ENCODE peak calls at places on chromosomes 6 and 20, in eight cellular contexts. R is fibroblast of lung; E is CD8-positive, alpha-beta T cell; D is mucosa of descending colon; Z is heart right ventricle; M is right atrium auricular region; K is left ventricle myocardium inferior; F is body of pancreas. H is an unnamed sample.

GRCh38 chr6:32271427-32271826 is 47.6 kb upstream of the NOTCH4 start:
- DNase-seq in R (no peak), Z (no peak), D (no peak), E (no peak), M (no peak), K (no peak), F (no peak), H (no peak)

GRCh38 chr6:6315660-6316059 is 4.8 kb downstream of the F13A1 start:
- DNase-seq in Z (no peak), K (peak; percentile 31), F (peak; percentile 45), D (no peak), E (peak; percentile 14), M (no peak), R (peak; percentile 25), H (no peak)

GRCh38 chr20:41905186-41905585 is 287.0 kb upstream of the CHD6 start:
- DNase-seq in D (no peak), E (no peak), R (no peak), Z (no peak), F (no peak), M (no peak), K (no peak), H (no peak)

GRCh38 chr6:136568129-136568528 is 17.9 kb upstream of the MAP7 start:
- DNase-seq in Z (no peak), F (no peak), E (no peak), M (no peak), D (no peak), K (no peak), R (no peak), H (no peak)

GRCh38 chr6:16446241-16446640 is 207.9 kb downstream of the GMPR start:
- DNase-seq in E (no peak), M (no peak), F (no peak), D (no peak), K (no peak), R (no peak), Z (no peak), H (no peak)

GRCh38 chr20:45448250-45448649 is 21.3 kb upstream of the WFDC2 start:
- DNase-seq in Z (no peak), E (no peak), F (no peak), D (no peak), M (no peak), R (no peak), K (no peak), H (no peak)

GRCh38 chr6:11380969-11381744 is 148.7 kb upstream of the NEDD9 start:
- DNase-seq in D (no peak), E (no peak), F (no peak), R (peak; percentile 52), K (no peak), Z (no peak), M (no peak), H (no peak)

GRCh38 chr6:7841781-7842468 is 68.7 kb downstream of the TXNDC5 start:
- DNase-seq in Z (no peak), E (no peak), M (no peak), R (no peak), D (no peak), K (no peak), F (no peak), H (no peak)

GRCh38 chr6:89368107-89368506 is 15.6 kb upstream of the UBE2J1 start:
- DNase-seq in R (peak; percentile 30), K (peak; percentile 57), M (no peak), F (peak; percentile 69), Z (peak; percentile 39), E (peak; percentile 64), D (peak; percentile 57), H (peak; percentile 53)

GRCh38 chr6:26743157-26743821 is 83.7 kb upstream of the ZNF322 start:
- DNase-seq in F (no peak), Z (no peak), E (no peak), D (no peak), K (no peak), R (peak; percentile 85), M (no peak), H (no peak)

GRCh38 chr6:170080828-170081368 is 210.0 kb downstream of the DLL1 start:
- DNase-seq in D (no peak), F (peak; percentile 12), Z (no peak), K (peak; percentile 12), E (no peak), R (no peak), M (no peak), H (peak; percentile 38)

GRCh38 chr6:143664171-143664570 is 13.6 kb upstream of the PHACTR2 start:
- DNase-seq in F (no peak), R (no peak), D (no peak), K (no peak), M (no peak), E (no peak), Z (no peak), H (no peak)

GRCh38 chr6:145886228-145886956 is 71.8 kb upstream of the FBXO30 start:
- DNase-seq in F (no peak), D (no peak), R (peak; percentile 75), Z (no peak), M (no peak), K (no peak), E (no peak), H (no peak)

GRCh38 chr6:116764961-116765841 is at the start of gene FAM162B:
- DNase-seq in D (peak; percentile 27), R (peak; percentile 31), Z (peak; percentile 79), K (peak; percentile 81), M (no peak), F (no peak), E (no peak), H (peak; percentile 45)

GRCh38 chr20:10313215-10313614 is 94.6 kb downstream of the SNAP25 start:
- DNase-seq in F (no peak), K (no peak), R (peak; percentile 50), D (no peak), M (no peak), Z (no peak), E (no peak), H (no peak)

DNA sequence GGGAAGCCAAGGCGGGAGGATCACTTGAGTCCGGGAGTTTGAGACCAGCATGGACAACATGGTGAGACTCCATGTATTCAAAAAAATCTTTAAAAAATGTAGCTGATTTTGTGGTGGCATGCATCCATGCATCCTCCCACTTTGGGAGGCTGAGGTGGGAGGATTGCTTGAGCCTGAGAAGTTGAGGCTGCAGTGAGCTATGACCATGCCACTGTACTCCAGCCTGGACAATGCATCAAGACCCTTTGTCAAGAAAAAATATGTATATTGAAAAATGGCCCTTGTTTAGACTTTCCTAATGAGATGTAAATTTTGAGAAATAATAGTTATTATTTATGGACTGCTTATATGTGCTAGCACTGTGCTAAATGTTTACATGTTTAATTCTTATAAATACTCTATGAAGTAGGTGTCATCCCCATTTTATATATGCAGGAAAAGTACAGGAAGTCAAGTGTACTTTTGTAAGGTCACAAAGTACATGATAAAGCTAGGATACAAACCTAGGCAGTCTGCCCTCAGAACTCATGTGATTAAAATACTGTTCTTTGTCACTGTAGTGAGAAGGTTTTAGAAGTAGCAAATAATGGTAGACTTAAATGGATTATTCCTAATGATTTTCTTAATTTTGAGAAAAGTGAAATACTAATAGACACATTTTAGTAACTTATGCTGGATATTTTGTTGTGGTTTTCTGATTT is 58.8 kb downstream of the ITCH start:
- DNase-seq in K (no peak), Z (no peak), F (no peak), D (no peak), M (no peak), R (no peak), E (no peak), H (no peak)
- H3K36me3 ChIP-seq in K (peaks cover 56% of the 10 kb centered on the region), Z (peaks cover 98% of the 10 kb centered on the region), F (peaks cover 1% of the 10 kb centered on the region), D (peaks cover 5% of the 10 kb centered on the region), M (peaks cover 12% of the 10 kb centered on the region), R (peaks cover 5% of the 10 kb centered on the region), E (peaks cover 19% of the 10 kb centered on the region), H (peaks cover 94% of the 10 kb centered on the region)

GRCh38 chr6:87066449-87067288 is 28.2 kb downstream of the CGA start:
- DNase-seq in M (no peak), F (peak; percentile 48), K (no peak), Z (no peak), E (no peak), D (no peak), R (peak; percentile 60), H (no peak)
- TF ChIP-seq CTCF in M (peak; percentile 64), F (peak; percentile 84), K (peak; percentile 55), Z (no peak), E (peak; percentile 46), D (no peak), R (peak; percentile 74), H (peak; percentile 41)

GRCh38 chr6:142336787-142337186 is 35.0 kb downstream of the ADGRG6 start:
- DNase-seq in K (no peak), E (no peak), F (no peak), M (no peak), R (no peak), Z (no peak), D (no peak), H (no peak)
- H3K4me1 ChIP-seq in K (no peaks in the 10 kb centered on the region), E (peaks cover 2% of the 10 kb centered on the region), F (no peaks in the 10 kb centered on the region), M (no peaks in the 10 kb centered on the region), R (no peaks in the 10 kb centered on the region), Z (no peaks in the 10 kb centered on the region), D (no peaks in the 10 kb centered on the region), H (no peaks in the 10 kb centered on the region)

GRCh38 chr6:28478518-28478917 is 35.2 kb upstream of the ZSCAN23 start:
- DNase-seq in M (no peak), K (no peak), Z (no peak), E (no peak), F (no peak), R (no peak), D (no peak), H (no peak)

GRCh38 chr6:28480253-28480932 is 35.2 kb downstream of the GPX6 start:
- DNase-seq in D (no peak), R (no peak), K (no peak), F (no peak), Z (no peak), M (no peak), E (no peak), H (no peak)

DNA sequence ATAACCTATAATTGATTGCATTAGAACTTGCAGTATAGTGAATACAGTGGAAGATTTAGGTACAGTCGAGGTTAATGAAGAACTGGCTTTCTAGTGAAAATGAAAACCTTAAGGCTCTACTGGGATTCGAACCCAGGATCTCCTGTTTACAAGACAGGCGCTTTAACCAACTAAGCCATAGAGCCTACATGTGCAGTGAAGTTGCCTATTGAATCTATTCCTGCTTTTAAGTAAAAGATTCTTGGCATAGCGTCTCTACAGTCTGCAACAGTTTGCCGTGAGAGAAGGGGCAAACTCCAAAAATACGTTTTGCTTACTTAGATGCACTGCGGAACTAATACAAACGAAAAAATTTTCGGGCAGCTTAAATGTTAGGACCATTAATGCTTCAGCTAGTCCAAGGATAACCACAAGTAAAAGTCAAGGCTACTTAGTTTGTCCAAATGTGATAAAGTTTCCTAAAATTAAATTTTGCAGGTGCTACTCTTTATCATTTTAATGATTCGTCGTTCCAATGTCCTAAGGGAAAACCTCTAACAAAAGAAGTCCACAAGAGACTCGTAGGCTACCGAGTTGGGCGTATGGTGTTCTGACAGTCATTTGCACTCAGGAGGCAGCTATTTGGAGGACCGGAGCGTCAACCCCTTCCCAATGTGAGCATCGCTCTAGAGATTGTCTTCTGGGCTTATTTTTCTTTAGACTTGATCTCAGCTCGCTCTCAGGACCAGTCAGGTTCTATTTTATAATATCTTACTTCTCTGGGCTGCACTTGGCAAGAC is 31.3 kb upstream of the ZSCAN23 start:
- DNase-seq in F (no peak), M (no peak), Z (no peak), R (peak; percentile 82), D (no peak), E (no peak), K (no peak), H (no peak)
- H3K36me3 ChIP-seq in F (no peaks in the 10 kb centered on the region), M (no peaks in the 10 kb centered on the region), Z (no peaks in the 10 kb centered on the region), R (no peaks in the 10 kb centered on the region), D (no peaks in the 10 kb centered on the region), E (no peaks in the 10 kb centered on the region), K (no peaks in the 10 kb centered on the region), H (no peaks in the 10 kb centered on the region)

DNA sequence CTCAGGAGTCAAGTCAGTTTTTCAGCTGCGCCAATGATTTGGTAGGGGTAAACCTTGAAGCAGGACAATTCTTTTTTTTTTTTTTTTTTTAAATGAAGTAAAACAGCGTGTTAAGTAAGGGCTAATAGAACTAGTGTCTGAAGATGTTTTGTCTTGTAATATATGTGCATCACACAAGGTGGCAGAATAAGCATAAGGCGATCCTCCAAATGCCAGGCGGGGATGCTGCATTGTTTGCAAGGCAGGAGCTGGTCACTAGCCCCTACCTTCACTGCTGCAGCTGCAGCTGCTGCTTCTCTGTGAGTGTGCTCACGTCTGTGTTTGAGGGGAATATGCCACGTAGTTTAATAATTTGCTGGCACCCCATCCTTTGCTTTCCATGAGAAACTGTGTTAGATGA is 272.7 kb upstream of the MAP3K7 start:
- DNase-seq in K (no peak), F (no peak), E (no peak), R (no peak), M (no peak), Z (no peak), D (no peak), H (no peak)
- TF ChIP-seq CTCF in K (no peak), F (no peak), E (no peak), R (no peak), M (no peak), Z (no peak), D (no peak), H (no peak)

H was measured in lower lobe of right lung.